ENCODE peak calls at places on chromosomes 7 and 10, in ten cellular contexts. S is fibroblast of lung; Y is T-helper 9 cell; L is foreskin fibroblast; F is mammary epithelial cell; Q is hypothalamus; U is EH; C is ELF-1; A is stimulated activated CD4-positive, alpha-beta T cell treated with anti-CD3 and anti-CD28 coated beads, Interleukin-15, amount 100 ng/mL, for 24 hours; K is NCI-H2029 treated with DMSO at 0.1 percent for 48 hours. D is an unnamed sample.

GRCh38 chr10:32445036-32445435 is 904 bp upstream of the CCDC7 start:
- DNase-seq in S (peak; percentile 5), Y (no peak), L (no peak), F (no peak), Q (no peak), U (peak; percentile 3), C (no peak), A (no peak), K (no peak), D (no peak)

GRCh38 chr7:46844486-46844885 is 737.4 kb downstream of the TNS3 start:
- DNase-seq in S (no peak), Y (no peak), L (no peak), F (peak; percentile 79), Q (no peak), U (no peak), C (no peak), A (no peak), K (no peak), D (no peak)

GRCh38 chr10:63373176-63373575 is 92.6 kb downstream of the JMJD1C start:
- DNase-seq in S (no peak), Y (no peak), L (no peak), F (no peak), Q (no peak), U (no peak), C (no peak), A (no peak), K (no peak), D (no peak)

GRCh38 chr10:54234832-54235231 is 566.2 kb downstream of the PCDH15 start:
- DNase-seq in S (no peak), Y (no peak), L (no peak), F (no peak), Q (no peak), U (no peak), C (no peak), A (no peak), K (no peak), D (no peak)

GRCh38 chr7:112887976-112888375 is 97.8 kb upstream of the TMEM168 start:
- DNase-seq in S (no peak), Y (no peak), L (no peak), F (no peak), Q (no peak), U (no peak), C (no peak), A (no peak), K (no peak), D (no peak)

GRCh38 chr10:69439350-69439739 is 11.9 kb upstream of the TSPAN15 start:
- DNase-seq in S (no peak), Y (no peak), L (peak; percentile 36), F (peak; percentile 67), Q (no peak), U (peak; percentile 66), C (no peak), A (no peak), K (no peak), D (no peak)

GRCh38 chr10:70779685-70780369 is 5.3 kb downstream of the TBATA start:
- DNase-seq in S (no peak), Y (no peak), L (no peak), F (no peak), Q (no peak), U (no peak), C (no peak), A (no peak), K (no peak), D (no peak)

GRCh38 chr10:118256209-118256608 is 85.9 kb downstream of the FAM204A start:
- DNase-seq in S (no peak), Y (no peak), L (no peak), F (no peak), Q (no peak), U (no peak), C (no peak), A (no peak), K (no peak), D (no peak)

GRCh38 chr10:10872706-10873276 is 144.9 kb upstream of the CELF2 start:
- DNase-seq in S (peak; percentile 71), Y (no peak), L (no peak), F (no peak), Q (no peak), U (peak; percentile 22), C (no peak), A (no peak), K (no peak), D (no peak)

GRCh38 chr7:2665359-2665791 is 22.6 kb upstream of the AMZ1 start:
- DNase-seq in S (no peak), Y (no peak), L (no peak), F (no peak), Q (no peak), U (no peak), C (peak; percentile 79), A (no peak), K (no peak), D (no peak)

GRCh38 chr10:122983898-122984297 is 3.7 kb downstream of the PSTK start:
- DNase-seq in S (no peak), Y (no peak), L (no peak), F (no peak), Q (no peak), U (no peak), C (no peak), A (no peak), K (no peak), D (no peak)